ENCODE peak calls at places on chromosomes 13 and 19, in six cellular contexts. One of them, this sample, is unnamed.

GRCh38 chr13:44156294-44156658 is 217.3 kb upstream of the SERP2 start:
- DNase-seq in IMR-90: no peak
- DNase-seq in ovary: no peak
- DNase-seq in stomach: no peak
- DNase-seq in body of pancreas: no peak
- DNase-seq in testis: no peak
- DNase-seq in this sample: no peak

GRCh38 chr19:58460039-58460438 is 6.8 kb upstream of the ZNF324 start:
- DNase-seq in IMR-90: no peak
- DNase-seq in ovary: no peak
- DNase-seq in stomach: no peak
- DNase-seq in body of pancreas: no peak
- DNase-seq in testis: no peak
- DNase-seq in this sample: no peak

GRCh38 chr19:54893406-54893805 is 12.5 kb upstream of the NCR1 start:
- DNase-seq in IMR-90: no peak
- DNase-seq in ovary: no peak
- DNase-seq in stomach: no peak
- DNase-seq in body of pancreas: no peak
- DNase-seq in testis: no peak
- DNase-seq in this sample: no peak

GRCh38 chr13:40137400-40137799 is 481.9 kb downstream of the COG6 start:
- DNase-seq in IMR-90: no peak
- DNase-seq in ovary: no peak
- DNase-seq in stomach: no peak
- DNase-seq in body of pancreas: no peak
- DNase-seq in testis: no peak
- DNase-seq in this sample: no peak

GRCh38 chr13:54647275-54647674 is 1618.7 kb downstream of the OLFM4 start:
- DNase-seq in IMR-90: no peak
- DNase-seq in ovary: no peak
- DNase-seq in stomach: no peak
- DNase-seq in body of pancreas: no peak
- DNase-seq in testis: no peak
- DNase-seq in this sample: no peak

GRCh38 chr19:11693505-11694499 is 44.9 kb downstream of the ZNF823 start:
- DNase-seq in IMR-90: peak
- DNase-seq in ovary: no peak
- DNase-seq in stomach: no peak
- DNase-seq in body of pancreas: no peak
- DNase-seq in testis: no peak
- DNase-seq in this sample: no peak

GRCh38 chr13:28568286-28568685 is 73.4 kb upstream of the FLT1 start:
- DNase-seq in IMR-90: peak
- DNase-seq in ovary: no peak
- DNase-seq in stomach: peak
- DNase-seq in body of pancreas: peak
- DNase-seq in testis: peak
- DNase-seq in this sample: peak

GRCh38 chr19:2096543-2097329 is at the start of gene IZUMO4:
- DNase-seq in IMR-90: peak
- DNase-seq in ovary: peak
- DNase-seq in stomach: peak
- DNase-seq in body of pancreas: peak
- DNase-seq in testis: peak
- DNase-seq in this sample: peak

GRCh38 chr13:79874396-79875360 is 393.7 kb downstream of the NDFIP2 start:
- DNase-seq in IMR-90: peak
- DNase-seq in ovary: no peak
- DNase-seq in stomach: no peak
- DNase-seq in body of pancreas: no peak
- DNase-seq in testis: no peak
- DNase-seq in this sample: no peak

DNA sequence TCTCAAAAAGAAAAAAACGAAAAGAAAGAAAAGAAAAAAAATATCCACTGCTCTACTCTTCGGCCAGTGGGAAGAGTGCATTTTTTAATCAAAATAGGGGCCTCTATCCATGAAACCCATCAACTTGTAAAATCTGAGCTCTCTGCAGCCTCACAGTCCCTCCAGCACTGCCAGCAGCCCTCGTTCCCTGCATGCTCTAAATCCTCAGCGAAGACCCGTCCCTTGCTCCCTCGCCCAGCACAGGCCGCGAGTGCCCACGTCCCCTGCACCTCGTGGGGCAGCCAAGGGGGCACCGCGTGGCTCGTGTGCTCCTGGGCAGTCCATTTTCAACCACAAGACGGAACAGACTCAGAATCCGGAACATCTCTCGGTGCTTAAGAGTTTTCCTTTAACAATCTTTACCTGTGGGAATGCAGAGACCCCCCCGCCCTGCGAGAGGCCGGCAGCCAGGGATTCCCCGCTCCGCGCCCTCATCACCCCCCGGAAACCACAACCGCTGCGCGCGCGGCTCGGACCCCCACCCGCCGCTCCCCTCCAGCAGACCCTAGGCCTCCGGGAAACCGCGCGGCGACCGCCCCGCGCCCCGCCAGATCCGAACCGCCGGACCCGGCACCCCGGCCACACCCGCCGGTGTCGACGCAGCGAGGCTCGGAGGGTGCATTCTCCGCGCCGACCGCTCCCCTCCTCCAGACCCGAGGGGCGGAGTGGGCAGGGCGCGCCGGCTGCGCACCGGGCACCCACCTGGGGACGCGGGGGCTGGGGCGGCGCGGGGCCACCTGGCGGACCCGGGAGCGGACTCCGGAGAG is 624 bp downstream of the ANKRD27 start:
- DNase-seq in IMR-90: no peak
- DNase-seq in ovary: no peak
- DNase-seq in stomach: no peak
- DNase-seq in body of pancreas: no peak
- DNase-seq in testis: no peak
- DNase-seq in this sample: no peak
- H3K27ac ChIP-seq in IMR-90: peak
- H3K27ac ChIP-seq in ovary: peak
- H3K27ac ChIP-seq in stomach: peak
- H3K27ac ChIP-seq in body of pancreas: peak
- H3K27ac ChIP-seq in testis: peak
- H3K27ac ChIP-seq in this sample: peak

DNA sequence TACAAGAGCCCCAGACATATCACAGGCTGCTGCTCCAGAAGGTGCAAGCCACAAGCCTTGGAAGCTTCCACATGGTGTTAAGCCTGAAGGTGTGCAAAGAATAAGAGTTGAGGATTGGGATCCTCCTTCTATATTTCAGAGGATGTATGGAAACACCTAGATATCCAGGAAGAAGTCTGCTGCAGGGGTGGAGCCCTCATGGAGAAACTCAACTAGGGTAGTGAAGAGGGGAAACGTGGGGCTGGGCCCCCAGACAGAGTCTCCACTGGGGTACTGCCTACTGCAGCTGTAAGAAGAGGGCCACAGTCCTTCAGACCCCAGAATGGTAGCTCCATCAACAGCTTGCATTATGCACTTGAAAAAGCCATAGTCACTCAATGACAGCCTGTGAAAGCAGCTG is 1444.0 kb downstream of the SLITRK1 start:
- DNase-seq in IMR-90: no peak
- DNase-seq in ovary: no peak
- DNase-seq in stomach: no peak
- DNase-seq in body of pancreas: no peak
- DNase-seq in testis: no peak
- DNase-seq in this sample: no peak
- TF ChIP-seq CTCF in IMR-90: no peak
- TF ChIP-seq CTCF in ovary: no peak
- TF ChIP-seq CTCF in stomach: no peak
- TF ChIP-seq CTCF in body of pancreas: no peak
- TF ChIP-seq CTCF in testis: no peak
- TF ChIP-seq CTCF in this sample: no peak

DNA sequence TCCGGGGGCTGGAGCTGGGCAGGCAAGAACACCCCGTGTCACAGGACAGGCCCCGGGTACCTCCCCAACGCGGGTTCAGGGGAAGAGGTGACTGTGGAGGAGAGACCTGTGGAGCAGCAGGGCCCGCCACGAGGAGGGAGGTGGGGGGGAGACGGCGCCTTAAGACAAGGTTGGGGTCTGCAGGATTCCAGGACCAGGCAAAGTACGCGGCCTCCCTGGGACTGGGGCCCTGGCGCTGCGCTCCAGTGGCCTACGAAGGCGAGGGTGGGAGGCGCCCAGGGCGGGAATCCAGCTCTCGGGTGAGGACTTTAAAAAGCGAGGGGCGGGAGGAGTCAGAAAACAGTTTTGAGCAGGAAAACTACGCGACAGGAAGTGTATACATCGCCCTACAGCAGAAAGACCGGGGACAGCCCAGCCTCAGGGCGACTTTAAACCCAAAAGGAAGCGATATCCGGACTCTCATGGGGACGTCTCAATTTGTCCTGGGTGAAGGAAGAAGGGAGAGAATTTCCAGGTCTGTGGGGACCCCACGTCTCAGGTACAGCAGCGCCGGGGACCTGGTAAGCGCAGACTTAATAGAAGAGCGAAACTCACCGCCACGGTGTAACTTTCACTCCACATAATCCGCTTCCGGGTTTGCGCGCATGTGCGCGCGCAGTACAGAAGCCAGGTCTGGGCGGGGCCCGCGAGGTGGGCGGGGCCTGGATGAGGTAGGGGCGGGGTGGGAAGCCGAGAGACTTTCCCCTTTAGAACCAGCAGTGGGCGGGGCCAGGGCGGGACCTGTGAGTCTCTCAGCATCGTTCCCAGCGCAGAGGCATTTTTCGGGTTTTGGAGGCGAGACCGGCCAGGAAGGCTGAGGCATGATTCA is at the start of gene ZNF83:
- DNase-seq in IMR-90: peak
- DNase-seq in ovary: peak
- DNase-seq in stomach: peak
- DNase-seq in body of pancreas: peak
- DNase-seq in testis: peak
- DNase-seq in this sample: peak
- TF ChIP-seq POLR2A in IMR-90: peak
- TF ChIP-seq POLR2A in ovary: peak
- TF ChIP-seq POLR2A in stomach: no peak
- TF ChIP-seq POLR2A in body of pancreas: peak
- TF ChIP-seq POLR2A in testis: no peak
- TF ChIP-seq POLR2A in this sample: peak

GRCh38 chr13:23578411-23579071 is 8.3 kb downstream of the TNFRSF19 start:
- DNase-seq in IMR-90: peak
- DNase-seq in ovary: peak
- DNase-seq in stomach: peak
- DNase-seq in body of pancreas: peak
- DNase-seq in testis: peak
- DNase-seq in this sample: peak

GRCh38 chr13:23584275-23584674 is 14.1 kb downstream of the TNFRSF19 start:
- DNase-seq in IMR-90: no peak
- DNase-seq in ovary: no peak
- DNase-seq in stomach: no peak
- DNase-seq in body of pancreas: no peak
- DNase-seq in testis: no peak
- DNase-seq in this sample: no peak

GRCh38 chr13:23583491-23583890 is 13.3 kb downstream of the TNFRSF19 start:
- DNase-seq in IMR-90: no peak
- DNase-seq in ovary: no peak
- DNase-seq in stomach: no peak
- DNase-seq in body of pancreas: no peak
- DNase-seq in testis: no peak
- DNase-seq in this sample: no peak

GRCh38 chr13:23579072-23579885 is 9.1 kb downstream of the TNFRSF19 start:
- DNase-seq in IMR-90: peak
- DNase-seq in ovary: peak
- DNase-seq in stomach: peak
- DNase-seq in body of pancreas: peak
- DNase-seq in testis: peak
- DNase-seq in this sample: peak

GRCh38 chr13:23579886-23580706 is 9.9 kb downstream of the TNFRSF19 start:
- DNase-seq in IMR-90: peak
- DNase-seq in ovary: no peak
- DNase-seq in stomach: no peak
- DNase-seq in body of pancreas: no peak
- DNase-seq in testis: no peak
- DNase-seq in this sample: no peak
- H3K27ac ChIP-seq in IMR-90: peak
- H3K27ac ChIP-seq in ovary: no peak
- H3K27ac ChIP-seq in stomach: peak
- H3K27ac ChIP-seq in body of pancreas: peak
- H3K27ac ChIP-seq in testis: no peak
- H3K27ac ChIP-seq in this sample: peak

GRCh38 chr13:113084943-113085540 is 20.5 kb upstream of the F7 start:
- DNase-seq in IMR-90: no peak
- DNase-seq in ovary: no peak
- DNase-seq in stomach: no peak
- DNase-seq in body of pancreas: no peak
- DNase-seq in testis: no peak
- DNase-seq in this sample: peak

GRCh38 chr13:113087923-113088690 is 17.5 kb upstream of the F7 start:
- DNase-seq in IMR-90: no peak
- DNase-seq in ovary: no peak
- DNase-seq in stomach: no peak
- DNase-seq in body of pancreas: no peak
- DNase-seq in testis: no peak
- DNase-seq in this sample: no peak

GRCh38 chr13:113084094-113084942 is 21.3 kb upstream of the F7 start:
- DNase-seq in IMR-90: no peak
- DNase-seq in ovary: no peak
- DNase-seq in stomach: no peak
- DNase-seq in body of pancreas: no peak
- DNase-seq in testis: no peak
- DNase-seq in this sample: peak

GRCh38 chr13:113086991-113087922 is 18.3 kb upstream of the F7 start:
- DNase-seq in IMR-90: no peak
- DNase-seq in ovary: no peak
- DNase-seq in stomach: no peak
- DNase-seq in body of pancreas: no peak
- DNase-seq in testis: no peak
- DNase-seq in this sample: peak

GRCh38 chr13:113086031-113086750 is 19.4 kb upstream of the F7 start:
- DNase-seq in IMR-90: peak
- DNase-seq in ovary: no peak
- DNase-seq in stomach: no peak
- DNase-seq in body of pancreas: no peak
- DNase-seq in testis: no peak
- DNase-seq in this sample: peak
- TF ChIP-seq CTCF in IMR-90: peak
- TF ChIP-seq CTCF in ovary: no peak
- TF ChIP-seq CTCF in stomach: no peak
- TF ChIP-seq CTCF in body of pancreas: no peak
- TF ChIP-seq CTCF in testis: no peak
- TF ChIP-seq CTCF in this sample: no peak

GRCh38 chr13:41589434-41589833 is 132.1 kb downstream of the RGCC start:
- DNase-seq in IMR-90: no peak
- DNase-seq in ovary: no peak
- DNase-seq in stomach: no peak
- DNase-seq in body of pancreas: no peak
- DNase-seq in testis: no peak
- DNase-seq in this sample: no peak

GRCh38 chr13:41587490-41587889 is 130.1 kb downstream of the RGCC start:
- DNase-seq in IMR-90: no peak
- DNase-seq in ovary: no peak
- DNase-seq in stomach: no peak
- DNase-seq in body of pancreas: no peak
- DNase-seq in testis: no peak
- DNase-seq in this sample: no peak

GRCh38 chr13:41590122-41590521 is 132.8 kb downstream of the RGCC start:
- DNase-seq in IMR-90: no peak
- DNase-seq in ovary: no peak
- DNase-seq in stomach: no peak
- DNase-seq in body of pancreas: no peak
- DNase-seq in testis: no peak
- DNase-seq in this sample: no peak

GRCh38 chr13:41588899-41589298 is 131.5 kb downstream of the RGCC start:
- DNase-seq in IMR-90: peak
- DNase-seq in ovary: no peak
- DNase-seq in stomach: no peak
- DNase-seq in body of pancreas: no peak
- DNase-seq in testis: no peak
- DNase-seq in this sample: no peak

GRCh38 chr13:41590643-41591042 is 133.3 kb downstream of the RGCC start:
- DNase-seq in IMR-90: no peak
- DNase-seq in ovary: no peak
- DNase-seq in stomach: no peak
- DNase-seq in body of pancreas: no peak
- DNase-seq in testis: no peak
- DNase-seq in this sample: no peak
- TF ChIP-seq POLR2A in IMR-90: no peak
- TF ChIP-seq POLR2A in ovary: no peak
- TF ChIP-seq POLR2A in stomach: no peak
- TF ChIP-seq POLR2A in body of pancreas: no peak
- TF ChIP-seq POLR2A in testis: no peak
- TF ChIP-seq POLR2A in this sample: no peak